ENCODE peak calls at places on chromosomes 16 and 17, in six cellular contexts. One of them, this sample, is unnamed.

GRCh38 chr17:2087597-2088211 is 32.8 kb downstream of the HIC1 start:
- DNase-seq in progenitor cell of endocrine pancreas: no peak
- DNase-seq in left kidney: peak
- DNase-seq in iris pigment epithelial cell: no peak
- DNase-seq in activated naive CD4-positive, alpha-beta T cell treated with anti-CD3 and anti-CD28 coated beads for 36 hours: peak
- DNase-seq in pancreas: no peak
- DNase-seq in this sample: no peak

GRCh38 chr16:53291757-53292392 is 142.4 kb upstream of the RBL2 start:
- DNase-seq in progenitor cell of endocrine pancreas: no peak
- DNase-seq in left kidney: no peak
- DNase-seq in iris pigment epithelial cell: peak
- DNase-seq in activated naive CD4-positive, alpha-beta T cell treated with anti-CD3 and anti-CD28 coated beads for 36 hours: no peak
- DNase-seq in pancreas: no peak
- DNase-seq in this sample: no peak

GRCh38 chr16:68259421-68259820 is 4.9 kb upstream of the SLC7A6 start:
- DNase-seq in progenitor cell of endocrine pancreas: no peak
- DNase-seq in left kidney: no peak
- DNase-seq in iris pigment epithelial cell: peak
- DNase-seq in activated naive CD4-positive, alpha-beta T cell treated with anti-CD3 and anti-CD28 coated beads for 36 hours: no peak
- DNase-seq in pancreas: no peak
- DNase-seq in this sample: no peak

GRCh38 chr17:3974980-3975379 is 10.7 kb upstream of the ATP2A3 start:
- DNase-seq in progenitor cell of endocrine pancreas: no peak
- DNase-seq in left kidney: no peak
- DNase-seq in iris pigment epithelial cell: no peak
- DNase-seq in activated naive CD4-positive, alpha-beta T cell treated with anti-CD3 and anti-CD28 coated beads for 36 hours: no peak
- DNase-seq in pancreas: no peak
- DNase-seq in this sample: no peak

GRCh38 chr17:8189041-8189710 is 804 bp downstream of the BORCS6 start:
- DNase-seq in progenitor cell of endocrine pancreas: peak
- DNase-seq in left kidney: no peak
- DNase-seq in iris pigment epithelial cell: peak
- DNase-seq in activated naive CD4-positive, alpha-beta T cell treated with anti-CD3 and anti-CD28 coated beads for 36 hours: peak
- DNase-seq in pancreas: peak
- DNase-seq in this sample: no peak

GRCh38 chr16:84194470-84195200 is 3.7 kb downstream of the ADAD2 start:
- DNase-seq in progenitor cell of endocrine pancreas: no peak
- DNase-seq in left kidney: peak
- DNase-seq in iris pigment epithelial cell: no peak
- DNase-seq in activated naive CD4-positive, alpha-beta T cell treated with anti-CD3 and anti-CD28 coated beads for 36 hours: peak
- DNase-seq in pancreas: no peak
- DNase-seq in this sample: no peak

GRCh38 chr16:75301804-75302203 is 50.4 kb upstream of the BCAR1 start:
- DNase-seq in progenitor cell of endocrine pancreas: no peak
- DNase-seq in left kidney: no peak
- DNase-seq in iris pigment epithelial cell: no peak
- DNase-seq in activated naive CD4-positive, alpha-beta T cell treated with anti-CD3 and anti-CD28 coated beads for 36 hours: no peak
- DNase-seq in pancreas: no peak
- DNase-seq in this sample: no peak

GRCh38 chr16:69327585-69328310 is 2.6 kb downstream of the PDF start:
- DNase-seq in progenitor cell of endocrine pancreas: no peak
- DNase-seq in left kidney: no peak
- DNase-seq in iris pigment epithelial cell: no peak
- DNase-seq in activated naive CD4-positive, alpha-beta T cell treated with anti-CD3 and anti-CD28 coated beads for 36 hours: no peak
- DNase-seq in pancreas: no peak
- DNase-seq in this sample: no peak

GRCh38 chr17:50557265-50558029 is 3.1 kb upstream of the CACNA1G start:
- DNase-seq in progenitor cell of endocrine pancreas: no peak
- DNase-seq in left kidney: peak
- DNase-seq in iris pigment epithelial cell: no peak
- DNase-seq in activated naive CD4-positive, alpha-beta T cell treated with anti-CD3 and anti-CD28 coated beads for 36 hours: no peak
- DNase-seq in pancreas: no peak
- DNase-seq in this sample: no peak

GRCh38 chr17:28878981-28879380 is 18.6 kb downstream of the FLOT2 start:
- DNase-seq in progenitor cell of endocrine pancreas: no peak
- DNase-seq in left kidney: peak
- DNase-seq in iris pigment epithelial cell: peak
- DNase-seq in activated naive CD4-positive, alpha-beta T cell treated with anti-CD3 and anti-CD28 coated beads for 36 hours: peak
- DNase-seq in pancreas: no peak
- DNase-seq in this sample: no peak

GRCh38 chr16:87057291-87057881 is 259.8 kb downstream of the C16orf95 start:
- DNase-seq in progenitor cell of endocrine pancreas: no peak
- DNase-seq in left kidney: no peak
- DNase-seq in iris pigment epithelial cell: no peak
- DNase-seq in activated naive CD4-positive, alpha-beta T cell treated with anti-CD3 and anti-CD28 coated beads for 36 hours: no peak
- DNase-seq in pancreas: no peak
- DNase-seq in this sample: no peak

GRCh38 chr16:74503412-74503811 is 82.1 kb upstream of the CLEC18B start:
- DNase-seq in progenitor cell of endocrine pancreas: no peak
- DNase-seq in left kidney: no peak
- DNase-seq in iris pigment epithelial cell: no peak
- DNase-seq in activated naive CD4-positive, alpha-beta T cell treated with anti-CD3 and anti-CD28 coated beads for 36 hours: no peak
- DNase-seq in pancreas: no peak
- DNase-seq in this sample: no peak

GRCh38 chr17:45987706-45988105 is 11.3 kb upstream of the STH start:
- DNase-seq in progenitor cell of endocrine pancreas: no peak
- DNase-seq in left kidney: no peak
- DNase-seq in iris pigment epithelial cell: no peak
- DNase-seq in activated naive CD4-positive, alpha-beta T cell treated with anti-CD3 and anti-CD28 coated beads for 36 hours: no peak
- DNase-seq in pancreas: no peak
- DNase-seq in this sample: no peak

GRCh38 chr17:77164483-77165030 is 23.8 kb downstream of the SEC14L1 start:
- DNase-seq in progenitor cell of endocrine pancreas: no peak
- DNase-seq in left kidney: peak
- DNase-seq in iris pigment epithelial cell: peak
- DNase-seq in activated naive CD4-positive, alpha-beta T cell treated with anti-CD3 and anti-CD28 coated beads for 36 hours: no peak
- DNase-seq in pancreas: no peak
- DNase-seq in this sample: no peak

GRCh38 chr16:70478912-70479341 is 24.5 kb downstream of the FCSK start:
- DNase-seq in progenitor cell of endocrine pancreas: no peak
- DNase-seq in left kidney: no peak
- DNase-seq in iris pigment epithelial cell: no peak
- DNase-seq in activated naive CD4-positive, alpha-beta T cell treated with anti-CD3 and anti-CD28 coated beads for 36 hours: no peak
- DNase-seq in pancreas: no peak
- DNase-seq in this sample: no peak

GRCh38 chr16:2761886-2762583 is 9.6 kb downstream of the SRRM2 start:
- DNase-seq in progenitor cell of endocrine pancreas: no peak
- DNase-seq in left kidney: no peak
- DNase-seq in iris pigment epithelial cell: no peak
- DNase-seq in activated naive CD4-positive, alpha-beta T cell treated with anti-CD3 and anti-CD28 coated beads for 36 hours: no peak
- DNase-seq in pancreas: no peak
- DNase-seq in this sample: no peak

GRCh38 chr17:40857535-40857934 is 9.5 kb downstream of the KRT12 start:
- DNase-seq in progenitor cell of endocrine pancreas: no peak
- DNase-seq in left kidney: peak
- DNase-seq in iris pigment epithelial cell: peak
- DNase-seq in activated naive CD4-positive, alpha-beta T cell treated with anti-CD3 and anti-CD28 coated beads for 36 hours: no peak
- DNase-seq in pancreas: no peak
- DNase-seq in this sample: no peak

GRCh38 chr17:9898812-9899211 is 6.3 kb downstream of the RCVRN start:
- DNase-seq in progenitor cell of endocrine pancreas: no peak
- DNase-seq in left kidney: no peak
- DNase-seq in iris pigment epithelial cell: no peak
- DNase-seq in activated naive CD4-positive, alpha-beta T cell treated with anti-CD3 and anti-CD28 coated beads for 36 hours: no peak
- DNase-seq in pancreas: no peak
- DNase-seq in this sample: no peak

GRCh38 chr17:39979865-39980401 is 674 bp upstream of the PSMD3 start:
- DNase-seq in progenitor cell of endocrine pancreas: peak
- DNase-seq in left kidney: peak
- DNase-seq in iris pigment epithelial cell: peak
- DNase-seq in activated naive CD4-positive, alpha-beta T cell treated with anti-CD3 and anti-CD28 coated beads for 36 hours: peak
- DNase-seq in pancreas: no peak
- DNase-seq in this sample: no peak

GRCh38 chr17:48192321-48192731 is 84.8 kb downstream of the SNX11 start:
- DNase-seq in progenitor cell of endocrine pancreas: no peak
- DNase-seq in left kidney: no peak
- DNase-seq in iris pigment epithelial cell: no peak
- DNase-seq in activated naive CD4-positive, alpha-beta T cell treated with anti-CD3 and anti-CD28 coated beads for 36 hours: no peak
- DNase-seq in pancreas: no peak
- DNase-seq in this sample: no peak

GRCh38 chr17:79872762-79873161 is 33.5 kb upstream of the CBX4 start:
- DNase-seq in progenitor cell of endocrine pancreas: no peak
- DNase-seq in left kidney: no peak
- DNase-seq in iris pigment epithelial cell: no peak
- DNase-seq in activated naive CD4-positive, alpha-beta T cell treated with anti-CD3 and anti-CD28 coated beads for 36 hours: no peak
- DNase-seq in pancreas: no peak
- DNase-seq in this sample: no peak

GRCh38 chr17:42779304-42779941 is 987 bp upstream of the WNK4 start:
- DNase-seq in progenitor cell of endocrine pancreas: no peak
- DNase-seq in left kidney: no peak
- DNase-seq in iris pigment epithelial cell: no peak
- DNase-seq in activated naive CD4-positive, alpha-beta T cell treated with anti-CD3 and anti-CD28 coated beads for 36 hours: no peak
- DNase-seq in pancreas: no peak
- DNase-seq in this sample: no peak

GRCh38 chr16:5062790-5063765 is 2.7 kb downstream of the C16orf89 start:
- DNase-seq in progenitor cell of endocrine pancreas: no peak
- DNase-seq in left kidney: no peak
- DNase-seq in iris pigment epithelial cell: no peak
- DNase-seq in activated naive CD4-positive, alpha-beta T cell treated with anti-CD3 and anti-CD28 coated beads for 36 hours: no peak
- DNase-seq in pancreas: no peak
- DNase-seq in this sample: no peak

GRCh38 chr17:5770556-5771270 is 186.4 kb upstream of the NLRP1 start:
- DNase-seq in progenitor cell of endocrine pancreas: no peak
- DNase-seq in left kidney: peak
- DNase-seq in iris pigment epithelial cell: no peak
- DNase-seq in activated naive CD4-positive, alpha-beta T cell treated with anti-CD3 and anti-CD28 coated beads for 36 hours: no peak
- DNase-seq in pancreas: no peak
- DNase-seq in this sample: no peak

GRCh38 chr17:42459256-42459982 is 741 bp downstream of the ATP6V0A1 start:
- DNase-seq in progenitor cell of endocrine pancreas: no peak
- DNase-seq in left kidney: peak
- DNase-seq in iris pigment epithelial cell: peak
- DNase-seq in activated naive CD4-positive, alpha-beta T cell treated with anti-CD3 and anti-CD28 coated beads for 36 hours: peak
- DNase-seq in pancreas: peak
- DNase-seq in this sample: no peak

GRCh38 chr17:16406742-16407674 is 8.4 kb upstream of the TRPV2 start:
- DNase-seq in progenitor cell of endocrine pancreas: peak
- DNase-seq in left kidney: peak
- DNase-seq in iris pigment epithelial cell: no peak
- DNase-seq in activated naive CD4-positive, alpha-beta T cell treated with anti-CD3 and anti-CD28 coated beads for 36 hours: peak
- DNase-seq in pancreas: no peak
- DNase-seq in this sample: peak

This sample was measured in neuronal stem cell.